ENCODE peak calls at places on chromosome 10, in nine cellular contexts. K is foreskin keratinocyte, T is cardiac muscle cell, J is Caco-2, W is uterus, H is tibial artery, B is gastrocnemius medialis, I is left ventricle myocardium inferior, V is adrenal gland. X is an unnamed sample. For H3K4me1, the result is how much of the 10 kb centered on the place peaks cover.

GRCh38 chr10:9301148-9301547 is 1246.7 kb downstream of the GATA3 start:
- DNase-seq in K (peak), T (no peak), J (no peak), W (no peak), H (no peak), B (no peak), I (no peak), V (no peak), X (no peak)

GRCh38 chr10:86757110-86757790 is 831 bp downstream of the BMPR1A start:
- DNase-seq in K (peak), T (peak), J (peak), W (peak), H (peak), B (peak), I (peak), V (peak), X (no peak)

GRCh38 chr10:3102721-3103410 is 35.5 kb downstream of the PFKP start:
- DNase-seq in K (no peak), T (peak), J (no peak), W (no peak), H (no peak), B (no peak), I (no peak), V (no peak), X (no peak)

GRCh38 chr10:70232859-70233108 is 445 bp downstream of the PPA1 start:
- DNase-seq in K (no peak), T (no peak), J (no peak), W (no peak), H (no peak), B (no peak), I (no peak), V (no peak), X (no peak)

GRCh38 chr10:102117391-102118159 is 2.6 kb downstream of the LDB1 start:
- DNase-seq in K (peak), T (peak), J (no peak), W (peak), H (peak), B (peak), I (peak), V (peak), X (peak)

GRCh38 chr10:71632896-71633600 is 86.5 kb downstream of the C10orf105 start:
- DNase-seq in K (no peak), T (no peak), J (peak), W (no peak), H (no peak), B (no peak), I (no peak), V (no peak), X (no peak)

GRCh38 chr10:3761916-3762708 is 22.9 kb downstream of the KLF6 start:
- DNase-seq in K (peak), T (no peak), J (peak), W (no peak), H (no peak), B (no peak), I (no peak), V (no peak), X (no peak)

GRCh38 chr10:22006379-22006884 is 2.9 kb upstream of the DNAJC1 start:
- DNase-seq in K (no peak), T (no peak), J (no peak), W (no peak), H (no peak), B (no peak), I (no peak), V (no peak), X (no peak)

GRCh38 chr10:4246881-4247358 is 461.9 kb upstream of the KLF6 start:
- DNase-seq in K (peak), T (peak), J (no peak), W (no peak), H (no peak), B (no peak), I (no peak), V (no peak), X (no peak)

GRCh38 chr10:100327007-100327700 is 2.9 kb downstream of the PKD2L1 start:
- DNase-seq in K (no peak), T (peak), J (no peak), W (no peak), H (no peak), B (no peak), I (no peak), V (peak), X (no peak)

GRCh38 chr10:82464419-82464818 is 589.4 kb downstream of the NRG3 start:
- DNase-seq in K (no peak), T (no peak), J (no peak), W (no peak), H (no peak), B (no peak), I (no peak), V (no peak), X (no peak)

GRCh38 chr10:96439655-96440217 is 74.0 kb downstream of the TLL2 start:
- DNase-seq in K (no peak), T (no peak), J (no peak), W (no peak), H (no peak), B (no peak), I (no peak), V (no peak), X (no peak)

GRCh38 chr10:77430530-77430929 is 207.1 kb downstream of the KCNMA1 start:
- DNase-seq in K (no peak), T (no peak), J (no peak), W (no peak), H (no peak), B (no peak), I (no peak), V (no peak), X (no peak)

GRCh38 chr10:126160571-126160970 is 227.7 kb downstream of the ADAM12 start:
- DNase-seq in K (no peak), T (no peak), J (no peak), W (no peak), H (no peak), B (no peak), I (no peak), V (no peak), X (no peak)

GRCh38 chr10:126158090-126158489 is 230.2 kb downstream of the ADAM12 start:
- DNase-seq in K (no peak), T (no peak), J (no peak), W (no peak), H (no peak), B (no peak), I (no peak), V (no peak), X (no peak)

GRCh38 chr10:126161691-126162090 is 226.6 kb downstream of the ADAM12 start:
- DNase-seq in K (no peak), T (no peak), J (no peak), W (no peak), H (no peak), B (no peak), I (no peak), V (no peak), X (no peak)

GRCh38 chr10:126158537-126158936 is 229.7 kb downstream of the ADAM12 start:
- DNase-seq in K (no peak), T (no peak), J (no peak), W (no peak), H (no peak), B (no peak), I (no peak), V (no peak), X (no peak)

DNA sequence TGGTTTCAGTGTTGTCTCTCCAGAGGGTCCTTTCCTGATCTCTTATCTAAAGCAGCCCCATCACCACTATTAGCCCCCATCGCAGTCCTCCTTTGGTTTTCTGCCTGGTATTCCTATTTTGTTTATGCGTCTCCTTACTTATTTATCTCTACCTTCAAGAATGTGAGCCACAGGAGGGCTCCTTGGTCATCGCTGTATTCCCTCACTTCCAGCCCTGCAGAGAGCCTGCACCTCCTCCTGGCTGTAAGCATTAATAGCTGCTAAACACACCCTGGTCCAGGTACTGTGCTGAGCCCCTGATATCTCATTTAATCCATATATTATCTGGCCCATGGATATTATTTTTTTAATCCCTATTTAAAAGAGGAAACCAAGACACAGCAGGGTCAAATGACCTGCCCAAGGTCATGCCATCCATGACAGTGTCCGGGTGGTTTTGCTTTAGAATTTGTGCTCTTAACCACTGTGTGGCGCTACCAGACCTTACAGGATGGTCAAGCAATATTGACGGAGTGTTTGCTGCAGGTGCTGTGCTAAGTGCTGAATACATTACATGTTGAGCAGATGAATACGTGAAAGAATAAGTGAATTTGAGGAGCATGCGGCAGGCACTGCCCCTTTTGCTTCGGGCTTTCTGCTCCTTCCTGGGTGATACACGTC is 227.2 kb downstream of the ADAM12 start:
- DNase-seq in K (peak), T (peak), J (no peak), W (no peak), H (no peak), B (no peak), I (no peak), V (no peak), X (no peak)
- TF ChIP-seq CTCF in K (no peak), T (peak), J (no peak), W (no peak), H (no peak), B (no peak), I (peak), V (peak), X (no peak)

GRCh38 chr10:94644352-94644751 is 39.2 kb upstream of the CYP2C18 start:
- DNase-seq in K (no peak), T (no peak), J (no peak), W (no peak), H (no peak), B (no peak), I (no peak), V (no peak), X (no peak)
- H3K4me1 ChIP-seq in K (under half), T (under half), J (under half), W (under half), H (under half), B (under half), I (under half), V (under half), X (under half)

GRCh38 chr10:23976285-23976684 is 232.7 kb upstream of the KIAA1217 start:
- DNase-seq in K (no peak), T (no peak), J (no peak), W (no peak), H (no peak), B (no peak), I (no peak), V (no peak), X (no peak)
- TF ChIP-seq CTCF in K (no peak), T (no peak), J (no peak), W (no peak), H (no peak), B (no peak), I (no peak), V (no peak), X (no peak)

GRCh38 chr10:114495303-114495702 is 91.0 kb upstream of the AFAP1L2 start:
- DNase-seq in K (no peak), T (no peak), J (no peak), W (no peak), H (no peak), B (no peak), I (no peak), V (no peak), X (no peak)

GRCh38 chr10:114491933-114492332 is 87.6 kb upstream of the AFAP1L2 start:
- DNase-seq in K (no peak), T (no peak), J (no peak), W (peak), H (no peak), B (no peak), I (no peak), V (peak), X (peak)

GRCh38 chr10:114489521-114490310 is 85.4 kb upstream of the AFAP1L2 start:
- DNase-seq in K (no peak), T (no peak), J (peak), W (peak), H (no peak), B (no peak), I (no peak), V (no peak), X (no peak)

GRCh38 chr10:114491419-114491818 is 87.1 kb upstream of the AFAP1L2 start:
- DNase-seq in K (peak), T (no peak), J (no peak), W (peak), H (peak), B (no peak), I (peak), V (no peak), X (peak)

GRCh38 chr10:114492351-114493037 is 88.2 kb upstream of the AFAP1L2 start:
- DNase-seq in K (peak), T (peak), J (no peak), W (no peak), H (no peak), B (no peak), I (no peak), V (no peak), X (no peak)
- H3K4me1 ChIP-seq in K (under half), T (under half), J (under half), W (under half), H (under half), B (under half), I (half or more), V (under half), X (under half)

GRCh38 chr10:106567629-106568028 is 596.9 kb downstream of the SORCS1 start:
- DNase-seq in K (no peak), T (no peak), J (no peak), W (no peak), H (no peak), B (no peak), I (no peak), V (no peak), X (no peak)

GRCh38 chr10:106573106-106573505 is 591.4 kb downstream of the SORCS1 start:
- DNase-seq in K (peak), T (peak), J (no peak), W (no peak), H (no peak), B (no peak), I (no peak), V (no peak), X (no peak)

GRCh38 chr10:106576534-106576933 is 588.0 kb downstream of the SORCS1 start:
- DNase-seq in K (no peak), T (no peak), J (no peak), W (no peak), H (no peak), B (no peak), I (no peak), V (no peak), X (no peak)

GRCh38 chr10:106566871-106567270 is 597.6 kb downstream of the SORCS1 start:
- DNase-seq in K (no peak), T (no peak), J (no peak), W (no peak), H (no peak), B (no peak), I (no peak), V (no peak), X (no peak)

GRCh38 chr10:106571216-106571954 is 593.1 kb downstream of the SORCS1 start:
- DNase-seq in K (peak), T (peak), J (peak), W (no peak), H (no peak), B (no peak), I (no peak), V (no peak), X (no peak)
- TF ChIP-seq CTCF in K (peak), T (peak), J (no peak), W (no peak), H (no peak), B (no peak), I (peak), V (peak), X (no peak)

GRCh38 chr10:124612611-124613498 is 131.3 kb downstream of the FAM53B start:
- DNase-seq in K (no peak), T (peak), J (no peak), W (peak), H (no peak), B (no peak), I (no peak), V (peak), X (no peak)

GRCh38 chr10:124616836-124617130 is 127.4 kb downstream of the FAM53B start:
- DNase-seq in K (no peak), T (no peak), J (no peak), W (no peak), H (no peak), B (no peak), I (no peak), V (no peak), X (no peak)

GRCh38 chr10:124616040-124616835 is 127.9 kb downstream of the FAM53B start:
- DNase-seq in K (no peak), T (no peak), J (no peak), W (no peak), H (no peak), B (no peak), I (no peak), V (no peak), X (no peak)

GRCh38 chr10:124614003-124614659 is 130.0 kb downstream of the FAM53B start:
- DNase-seq in K (no peak), T (no peak), J (no peak), W (no peak), H (no peak), B (no peak), I (no peak), V (no peak), X (no peak)

DNA sequence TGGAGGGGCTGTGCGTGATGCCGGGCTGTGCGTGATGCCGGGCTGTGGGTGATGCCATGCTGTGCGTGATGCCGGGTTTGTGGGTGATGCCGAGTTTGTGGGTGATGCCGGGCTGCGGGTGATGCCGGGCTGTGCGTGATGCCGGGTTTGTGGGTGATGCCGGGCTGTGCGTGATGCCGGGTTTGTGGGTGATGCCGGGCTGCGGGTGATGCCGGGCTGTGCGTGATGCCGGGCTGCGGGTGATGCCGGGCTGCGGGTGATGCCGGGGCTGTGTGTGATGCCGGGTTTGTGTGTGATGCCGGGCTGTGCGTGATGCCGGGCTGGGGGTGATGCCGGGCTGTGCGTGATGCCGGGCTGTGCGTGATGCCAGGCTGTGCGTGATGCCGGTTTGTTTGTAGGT is 128.9 kb downstream of the FAM53B start:
- DNase-seq in K (no peak), T (no peak), J (no peak), W (no peak), H (no peak), B (no peak), I (no peak), V (no peak), X (no peak)
- H3K4me1 ChIP-seq in K (under half), T (under half), J (under half), W (under half), H (under half), B (under half), I (half or more), V (under half), X (under half)

DNA sequence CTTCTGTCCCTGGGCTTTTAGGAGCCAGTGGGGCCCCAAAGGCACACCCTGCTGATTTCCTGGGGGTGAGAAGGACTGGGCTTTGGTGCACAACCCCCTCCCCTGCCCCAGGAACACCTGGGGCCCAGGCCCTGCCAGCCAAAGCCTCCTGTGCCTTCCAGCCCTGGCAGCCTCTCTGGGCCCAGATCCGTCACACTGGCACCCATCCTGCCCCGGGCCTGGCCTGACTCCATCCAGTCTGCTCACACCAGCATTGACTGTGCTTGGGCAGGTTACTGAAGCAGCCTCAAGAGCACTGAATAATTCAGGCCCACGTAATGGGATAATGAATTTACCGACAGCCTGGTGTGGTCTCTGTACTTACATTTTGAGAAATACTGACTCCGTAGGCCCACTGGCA is 12.0 kb upstream of the COMTD1 start:
- DNase-seq in K (no peak), T (no peak), J (no peak), W (no peak), H (no peak), B (no peak), I (no peak), V (no peak), X (no peak)
- TF ChIP-seq CTCF in K (no peak), T (no peak), J (no peak), W (no peak), H (no peak), B (no peak), I (no peak), V (no peak), X (no peak)

GRCh38 chr10:29710128-29710527 is 75.4 kb upstream of the SVIL start:
- DNase-seq in K (no peak), T (no peak), J (no peak), W (no peak), H (no peak), B (no peak), I (no peak), V (no peak), X (no peak)
- H3K4me1 ChIP-seq in K (under half), T (under half), J (under half), W (under half), H (half or more), B (under half), I (under half), V (under half), X (under half)

GRCh38 chr10:132453470-132453861 is 56.5 kb downstream of the PWWP2B start:
- DNase-seq in K (no peak), T (no peak), J (no peak), W (no peak), H (no peak), B (no peak), I (no peak), V (no peak), X (no peak)
- TF ChIP-seq CTCF in K (no peak), T (no peak), J (no peak), W (no peak), H (no peak), B (no peak), I (peak), V (no peak), X (no peak)

DNA sequence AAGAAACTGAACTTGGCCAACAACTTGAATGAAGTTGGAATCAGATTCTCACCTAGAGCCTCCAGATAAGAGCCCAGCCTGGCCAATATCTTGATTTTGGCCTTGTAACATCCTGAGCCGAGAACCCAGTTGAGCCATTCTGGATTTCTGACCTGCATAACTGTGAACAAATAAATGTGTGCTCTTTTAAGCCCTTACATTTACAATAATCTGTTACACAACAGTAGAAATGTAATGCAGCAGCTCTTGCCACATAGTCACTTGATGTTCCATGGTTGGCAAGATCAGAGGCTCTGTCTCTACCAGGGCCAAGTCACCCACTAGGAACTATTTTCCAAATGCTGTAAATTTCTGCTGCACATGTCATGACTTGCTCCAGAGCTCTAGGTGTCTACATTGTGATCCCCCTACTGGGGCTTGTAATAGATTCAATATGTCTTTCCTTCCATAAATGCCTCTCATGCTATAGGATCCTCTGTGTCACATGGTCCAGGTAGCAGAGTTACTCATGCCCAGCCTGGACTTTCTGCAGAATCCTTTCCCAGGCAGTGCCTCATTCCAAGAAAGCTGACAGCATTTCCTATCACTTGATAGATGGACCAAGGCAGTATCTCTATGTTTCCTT is 11.4 kb upstream of the RBM20 start:
- DNase-seq in K (peak), T (no peak), J (no peak), W (no peak), H (no peak), B (peak), I (no peak), V (no peak), X (no peak)
- H3K4me1 ChIP-seq in K (under half), T (under half), J (under half), W (under half), H (under half), B (half or more), I (under half), V (under half), X (under half)

X was measured in right atrium auricular region.